ENCODE peak calls at places on chromosomes 11 and 22, in eight cellular contexts. I, U, M, C, T, Y, R and P are unnamed samples.

GRCh38 chr11:19711911-19712280 is 741 bp upstream of the NAV2 start:
- ATAC-seq in R (peak), Y (peak), M (no peak), T (peak), U (peak), I (peak), C (peak), P (no peak)

GRCh38 chr22:20554824-20555223 is 47.4 kb downstream of the MED15 start:
- ATAC-seq in Y (no peak), R (no peak), C (no peak), U (no peak), M (no peak), T (no peak), I (no peak), P (no peak)

GRCh38 chr22:23767303-23767672 is 484 bp downstream of the CHCHD10 start:
- ATAC-seq in U (no peak), Y (peak), I (peak), T (peak), M (peak), R (no peak), C (no peak), P (no peak)

GRCh38 chr11:122756417-122756816 is 81.9 kb upstream of the CRTAM start:
- ATAC-seq in C (peak), I (no peak), T (peak), R (no peak), U (peak), M (no peak), Y (peak), P (peak)

GRCh38 chr11:14232652-14233051 is 126.3 kb downstream of the RRAS2 start:
- ATAC-seq in C (no peak), R (peak), I (no peak), M (no peak), Y (no peak), U (no peak), T (no peak), P (no peak)

GRCh38 chr22:28016781-28017557 is 97.9 kb upstream of the PITPNB start:
- ATAC-seq in Y (no peak), I (no peak), R (no peak), C (no peak), T (no peak), U (no peak), M (no peak), P (no peak)

GRCh38 chr11:20647976-20648565 is 21.3 kb upstream of the NELL1 start:
- ATAC-seq in U (peak), R (peak), T (peak), I (peak), M (peak), Y (peak), C (no peak), P (no peak)

GRCh38 chr22:29750559-29750958 is 16.2 kb downstream of the ZMAT5 start:
- ATAC-seq in U (no peak), M (peak), C (no peak), R (no peak), I (no peak), Y (no peak), T (no peak), P (no peak)

GRCh38 chr11:118488480-118489109 is 38.7 kb upstream of the TTC36 start:
- ATAC-seq in Y (peak), T (peak), R (peak), I (peak), M (peak), U (peak), C (peak), P (no peak)

GRCh38 chr11:44862546-44863101 is 88.1 kb downstream of the TP53I11 start:
- ATAC-seq in U (no peak), M (no peak), Y (peak), I (no peak), R (no peak), T (no peak), C (no peak), P (peak)

GRCh38 chr11:117195208-117195607 is 4.0 kb upstream of the TAGLN start:
- ATAC-seq in T (no peak), I (peak), Y (no peak), R (no peak), M (peak), U (no peak), C (no peak), P (no peak)

GRCh38 chr11:1727088-1727690 is 23.2 kb downstream of the IFITM10 start:
- ATAC-seq in C (no peak), I (no peak), T (no peak), R (no peak), Y (no peak), M (no peak), U (no peak), P (no peak)

GRCh38 chr11:92954003-92954402 is 15.4 kb upstream of the MTNR1B start:
- ATAC-seq in C (no peak), R (no peak), M (no peak), U (no peak), T (no peak), I (no peak), Y (no peak), P (no peak)

GRCh38 chr11:62622476-62622875 is 690 bp upstream of the B3GAT3 start:
- ATAC-seq in M (no peak), I (no peak), T (no peak), U (no peak), Y (no peak), R (no peak), C (no peak), P (no peak)

GRCh38 chr11:62627718-62628117 is 5.9 kb upstream of the B3GAT3 start:
- ATAC-seq in R (no peak), M (no peak), T (no peak), C (no peak), I (no peak), U (no peak), Y (no peak), P (no peak)

GRCh38 chr11:62621027-62621566 is 689 bp downstream of the B3GAT3 start:
- ATAC-seq in U (no peak), Y (no peak), T (no peak), I (no peak), C (no peak), R (no peak), M (no peak), P (no peak)

DNA sequence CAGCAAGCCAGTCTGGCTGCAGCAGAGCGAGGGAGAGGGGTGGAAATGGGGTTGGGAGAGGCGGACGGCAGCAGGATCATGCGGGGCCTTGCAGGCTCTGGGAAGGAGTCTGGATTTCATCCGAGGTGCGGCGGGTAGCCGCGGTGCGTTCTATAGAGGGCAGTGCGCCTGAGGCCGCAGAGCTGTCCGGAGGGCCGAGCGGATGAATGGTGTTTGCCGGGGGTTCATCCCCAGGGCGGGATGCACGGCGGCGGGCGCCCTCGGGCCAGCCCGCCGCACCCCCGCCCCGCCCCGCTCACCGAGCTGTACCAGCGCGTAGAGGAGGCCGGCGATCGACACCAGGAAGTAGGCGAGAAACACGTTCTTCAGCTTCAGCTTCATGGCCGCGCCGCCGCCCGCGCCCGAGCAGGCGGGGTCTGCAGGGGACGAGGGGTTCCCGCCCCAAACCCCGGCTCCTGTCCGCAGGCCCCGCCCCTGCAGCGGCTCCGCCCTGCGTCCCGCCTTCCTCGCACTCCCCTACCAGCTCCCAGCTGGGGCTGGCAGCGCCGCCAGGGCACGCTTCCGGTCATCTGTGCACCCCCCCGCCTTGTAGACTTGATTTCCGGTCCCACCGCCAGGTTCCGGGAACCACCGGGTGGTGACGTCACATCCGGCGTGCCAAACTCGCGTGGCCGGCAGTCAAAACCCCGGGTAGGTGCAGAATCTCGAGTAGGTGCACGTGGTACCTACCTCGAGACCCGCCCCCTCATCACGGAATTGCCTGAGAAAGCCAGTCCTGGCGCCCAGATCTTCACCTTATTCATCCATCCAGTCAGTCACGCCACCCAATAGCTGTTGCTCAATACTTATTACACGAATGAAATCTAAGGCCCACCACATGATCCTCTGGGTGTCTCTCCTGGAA is at the start of gene B3GAT3:
- ATAC-seq in R (peak), Y (peak), T (peak), C (peak), I (peak), M (peak), U (peak), P (peak)
- H3K4me3 ChIP-seq in R (peak), Y (peak), T (peak), C (peak), I (peak), M (peak), U (peak), P (peak)

GRCh38 chr22:50242406-50242949 is 2.3 kb downstream of the TUBGCP6 start:
- ATAC-seq in R (no peak), I (no peak), Y (no peak), C (no peak), T (no peak), M (no peak), U (no peak), P (no peak)
- H3K27ac ChIP-seq in R (no peak), I (no peak), Y (peak), C (no peak), T (no peak), M (no peak), U (no peak), P (peak)

DNA sequence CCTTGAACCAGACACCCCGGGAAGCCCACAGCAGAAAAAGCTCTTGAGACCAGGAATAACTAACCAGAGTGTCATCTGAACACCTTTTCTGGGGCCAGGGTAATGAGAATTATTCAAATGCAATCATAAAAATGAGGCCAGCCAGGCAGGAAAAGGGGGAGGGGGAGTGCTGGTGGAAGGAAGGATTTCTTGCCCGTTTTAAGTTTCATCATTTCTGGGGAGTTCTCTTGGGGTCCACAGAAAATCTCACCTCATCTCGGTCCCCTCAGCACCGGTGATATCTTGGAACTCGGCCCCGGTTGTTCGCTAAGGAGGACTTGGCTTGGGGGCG is 495 bp upstream of the PKNOX2 start:
- ATAC-seq in U (no peak), I (no peak), Y (no peak), M (no peak), R (no peak), C (no peak), T (no peak), P (no peak)
- H3K4me3 ChIP-seq in U (no peak), I (peak), Y (peak), M (no peak), R (no peak), C (peak), T (no peak), P (peak)

GRCh38 chr22:50672471-50673230 is at the start of gene SHANK3:
- ATAC-seq in I (no peak), R (no peak), C (peak), M (peak), Y (peak), T (peak), U (peak), P (peak)
- H3K27ac ChIP-seq in I (no peak), R (no peak), C (peak), M (no peak), Y (peak), T (peak), U (no peak), P (no peak)

GRCh38 chr11:64845125-64845735 is 777 bp upstream of the CDC42BPG start:
- ATAC-seq in I (no peak), M (no peak), C (no peak), Y (no peak), R (no peak), T (no peak), U (no peak), P (no peak)
- H3K4me3 ChIP-seq in I (peak), M (peak), C (peak), Y (no peak), R (no peak), T (peak), U (no peak), P (no peak)

GRCh38 chr11:12206529-12206928 is 96.1 kb downstream of the MICAL2 start:
- ATAC-seq in I (no peak), T (peak), C (peak), R (no peak), U (no peak), Y (no peak), M (no peak), P (no peak)
- H3K27ac ChIP-seq in I (no peak), T (no peak), C (no peak), R (peak), U (peak), Y (no peak), M (no peak), P (no peak)

GRCh38 chr22:38455063-38455529 is at the start of gene KCNJ4:
- ATAC-seq in T (no peak), C (no peak), U (no peak), I (no peak), Y (no peak), M (no peak), R (peak), P (no peak)
- H3K4me3 ChIP-seq in T (no peak), C (peak), U (peak), I (peak), Y (peak), M (no peak), R (peak), P (peak)

GRCh38 chr11:15557831-15558230 is 443.1 kb downstream of the INSC start:
- ATAC-seq in M (no peak), R (no peak), T (no peak), Y (no peak), C (no peak), I (no peak), U (no peak), P (no peak)
- H3K27ac ChIP-seq in M (no peak), R (no peak), T (no peak), Y (no peak), C (no peak), I (no peak), U (no peak), P (no peak)

GRCh38 chr22:22156716-22157499 is 87.7 kb upstream of the VPREB1 start:
- ATAC-seq in Y (peak), I (peak), U (peak), R (peak), M (peak), T (peak), C (no peak), P (no peak)
- H3K4me3 ChIP-seq in Y (no peak), I (peak), U (no peak), R (no peak), M (no peak), T (no peak), C (no peak), P (no peak)